ENCODE peak calls at places on chromosome 11, in eight cellular contexts. U, N, Z, B, J, T, D and G are unnamed samples.
A peak's percentile ranks its signal among the peaks of the same experiment; 100 is the strongest.

GRCh38 chr11:35232961-35233360 is 94.0 kb downstream of the CD44 start:
- DNase-seq in U (no peak), N (no peak), Z (no peak), B (no peak), J (no peak), T (no peak), D (no peak), G (no peak)

GRCh38 chr11:64245797-64246623 is 733 bp downstream of the PPP1R14B start:
- DNase-seq in U (peak; percentile 88), N (no peak), Z (peak; percentile 71), B (no peak), J (peak; percentile 65), T (peak; percentile 88), D (peak; percentile 84), G (no peak)

GRCh38 chr11:29773656-29774264 is 243.1 kb downstream of the KCNA4 start:
- DNase-seq in U (no peak), N (no peak), Z (no peak), B (no peak), J (no peak), T (no peak), D (no peak), G (no peak)

GRCh38 chr11:78338138-78338537 is 79.5 kb downstream of the GAB2 start:
- DNase-seq in U (no peak), N (no peak), Z (no peak), B (no peak), J (no peak), T (no peak), D (no peak), G (no peak)

GRCh38 chr11:26847977-26848376 is 126.1 kb upstream of the SLC5A12 start:
- DNase-seq in U (no peak), N (no peak), Z (no peak), B (no peak), J (no peak), T (no peak), D (no peak), G (no peak)

GRCh38 chr11:33953289-33953688 is 61.4 kb upstream of the LMO2 start:
- DNase-seq in U (no peak), N (no peak), Z (no peak), B (no peak), J (no peak), T (no peak), D (no peak), G (no peak)

GRCh38 chr11:92886243-92886905 is 83.1 kb upstream of the MTNR1B start:
- DNase-seq in U (no peak), N (peak; percentile 62), Z (peak; percentile 42), B (no peak), J (peak; percentile 79), T (no peak), D (no peak), G (no peak)

GRCh38 chr11:67262731-67263675 is 3.3 kb upstream of the GRK2 start:
- DNase-seq in U (peak; percentile 81), N (peak; percentile 90), Z (no peak), B (peak; percentile 85), J (peak; percentile 91), T (peak; percentile 83), D (peak; percentile 87), G (no peak)

GRCh38 chr11:133582731-133583130 is 50.4 kb upstream of the OPCML start:
- DNase-seq in U (no peak), N (no peak), Z (no peak), B (no peak), J (no peak), T (no peak), D (no peak), G (no peak)

GRCh38 chr11:43399983-43400630 is 41.4 kb downstream of the TTC17 start:
- DNase-seq in U (no peak), N (no peak), Z (no peak), B (no peak), J (no peak), T (no peak), D (no peak), G (no peak)

GRCh38 chr11:104033561-104033960 is 2.9 kb upstream of the DDI1 start:
- DNase-seq in U (no peak), N (no peak), Z (no peak), B (no peak), J (no peak), T (no peak), D (no peak), G (no peak)

GRCh38 chr11:6755303-6755952 is 16.3 kb downstream of the OR2AG2 start:
- DNase-seq in U (no peak), N (peak; percentile 63), Z (no peak), B (no peak), J (peak; percentile 72), T (no peak), D (no peak), G (no peak)

GRCh38 chr11:36431429-36432092 is 78.5 kb downstream of the TRAF6 start:
- DNase-seq in U (peak; percentile 57), N (no peak), Z (peak; percentile 64), B (no peak), J (no peak), T (peak; percentile 87), D (no peak), G (no peak)

GRCh38 chr11:105588001-105588400 is 21.9 kb upstream of the GRIA4 start:
- DNase-seq in U (no peak), N (no peak), Z (no peak), B (no peak), J (no peak), T (no peak), D (no peak), G (no peak)

GRCh38 chr11:2816517-2816916 is 69.1 kb downstream of the CDKN1C start:
- DNase-seq in U (no peak), N (no peak), Z (no peak), B (no peak), J (no peak), T (no peak), D (no peak), G (peak; percentile 63)

GRCh38 chr11:57277845-57278720 is 41.0 kb upstream of the APLNR start:
- DNase-seq in U (no peak), N (peak; percentile 84), Z (peak; percentile 47), B (peak; percentile 78), J (peak; percentile 92), T (peak; percentile 92), D (peak; percentile 69), G (no peak)

GRCh38 chr11:85828640-85828978 is 17.7 kb upstream of the SYTL2 start:
- DNase-seq in U (no peak), N (no peak), Z (no peak), B (no peak), J (no peak), T (no peak), D (no peak), G (no peak)

GRCh38 chr11:12066799-12067508 is 43.4 kb upstream of the MICAL2 start:
- DNase-seq in U (no peak), N (no peak), Z (no peak), B (no peak), J (peak; percentile 40), T (no peak), D (no peak), G (no peak)

GRCh38 chr11:134272381-134273316 is 3.5 kb upstream of the GLB1L3 start:
- DNase-seq in U (no peak), N (peak; percentile 69), Z (no peak), B (peak; percentile 82), J (peak; percentile 91), T (peak; percentile 67), D (no peak), G (no peak)

GRCh38 chr11:76598426-76598839 is 72.1 kb downstream of the LRRC32 start:
- DNase-seq in U (no peak), N (peak; percentile 62), Z (peak; percentile 24), B (no peak), J (peak; percentile 76), T (peak; percentile 70), D (peak; percentile 50), G (no peak)
- TF ChIP-seq CTCF in U (peak; percentile 58), N (peak; percentile 79), Z (peak; percentile 91), B (peak; percentile 29), J (peak; percentile 59), T (peak; percentile 68), D (peak; percentile 24), G (peak; percentile 77)

GRCh38 chr11:13834463-13834862 is 128.1 kb upstream of the SPON1 start:
- DNase-seq in U (no peak), N (peak; percentile 74), Z (no peak), B (no peak), J (peak; percentile 80), T (no peak), D (no peak), G (no peak)
- TF ChIP-seq CTCF in U (peak; percentile 32), N (peak; percentile 66), Z (peak; percentile 39), B (no peak), J (peak; percentile 74), T (no peak), D (no peak), G (peak; percentile 44)

DNA sequence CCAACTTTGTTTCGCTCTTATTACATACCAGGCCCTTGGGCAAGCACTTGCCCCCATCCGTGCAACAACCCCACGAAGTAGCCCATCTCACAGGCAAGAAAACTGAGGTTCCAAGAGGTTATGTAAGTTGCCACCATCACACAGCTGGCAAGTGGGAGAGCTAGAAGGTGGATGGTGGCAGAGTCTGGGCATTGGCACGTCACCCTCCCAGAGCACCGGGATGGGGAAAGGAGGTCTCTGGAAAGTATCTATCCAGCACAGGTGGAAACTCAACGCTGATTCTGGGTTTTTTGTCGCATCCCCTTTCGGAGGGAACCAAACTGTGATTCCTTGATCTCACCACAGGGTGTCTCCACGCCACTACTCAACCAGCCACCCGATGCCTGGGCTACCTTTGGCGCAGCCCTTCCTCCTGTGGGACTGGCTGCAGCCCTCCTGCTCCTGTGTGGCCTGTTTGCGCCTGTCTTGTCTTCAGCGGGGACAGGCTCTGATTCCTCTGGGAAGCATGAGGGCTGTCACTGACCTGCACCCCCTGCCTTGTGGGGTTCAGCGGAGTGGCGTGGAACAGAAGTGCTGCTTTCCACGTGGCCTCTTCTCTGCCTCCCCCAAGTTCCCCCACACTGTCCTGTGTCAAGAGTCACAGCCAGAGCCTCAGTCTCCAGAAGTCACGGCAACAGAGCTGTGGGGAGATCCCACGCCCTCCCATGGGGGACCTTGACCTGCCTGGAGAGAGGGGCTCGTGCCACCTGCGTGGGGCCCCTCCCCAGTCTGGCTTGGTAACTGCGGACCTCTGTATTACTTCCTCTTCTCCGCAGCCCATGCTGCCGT is 34.4 kb upstream of the TRIM29 start:
- DNase-seq in U (peak; percentile 73), N (peak; percentile 79), Z (peak; percentile 30), B (peak; percentile 76), J (peak; percentile 92), T (peak; percentile 80), D (peak; percentile 76), G (no peak)
- TF ChIP-seq CTCF in U (peak; percentile 87), N (peak; percentile 96), Z (peak; percentile 89), B (peak; percentile 82), J (peak; percentile 70), T (peak; percentile 89), D (peak; percentile 59), G (peak; percentile 90)

DNA sequence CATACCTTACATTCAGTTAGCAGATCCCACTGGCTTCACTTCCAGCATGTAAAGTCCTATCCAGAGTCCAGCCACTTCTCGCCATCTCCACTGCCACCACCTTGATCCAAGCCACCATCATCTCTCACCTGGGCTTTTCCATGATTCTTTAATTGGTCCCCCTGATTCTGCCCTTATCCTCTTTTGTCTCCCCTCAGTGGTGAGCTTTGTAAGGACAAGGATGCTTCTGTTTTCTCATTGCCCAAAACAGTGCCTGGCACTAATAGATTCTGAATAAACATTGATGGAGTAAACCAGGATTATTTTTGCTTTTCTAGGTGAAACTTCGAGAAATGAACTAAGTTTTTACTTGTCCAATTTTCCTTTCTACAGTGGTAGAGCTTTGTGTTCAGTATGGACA is 4.4 kb downstream of the POLA2 start:
- DNase-seq in U (no peak), N (no peak), Z (no peak), B (no peak), J (no peak), T (no peak), D (no peak), G (no peak)
- TF ChIP-seq CTCF in U (no peak), N (no peak), Z (no peak), B (no peak), J (peak; percentile 21), T (no peak), D (peak; percentile 31), G (no peak)